ENCODE peak calls at places on chromosomes 4 and X, in ten cellular contexts. One of them, this sample, is unnamed.

GRCh38 chr4:109719604-109720003 is 10.3 kb downstream of the PLA2G12A start:
- DNase-seq in left lung: no peak
- DNase-seq in CD8-positive, alpha-beta memory T cell: no peak
- DNase-seq in hepatocyte: no peak
- DNase-seq in iPS DF 6.9: no peak
- DNase-seq in GM10248: no peak
- DNase-seq in A549: no peak
- DNase-seq in MM.1S: no peak
- DNase-seq in IMR-90: no peak
- DNase-seq in AG10803: no peak
- DNase-seq in this sample: no peak

GRCh38 chr4:140963883-140964282 is 169.4 kb downstream of the RNF150 start:
- DNase-seq in left lung: no peak
- DNase-seq in CD8-positive, alpha-beta memory T cell: no peak
- DNase-seq in hepatocyte: no peak
- DNase-seq in iPS DF 6.9: no peak
- DNase-seq in GM10248: no peak
- DNase-seq in A549: no peak
- DNase-seq in MM.1S: no peak
- DNase-seq in IMR-90: no peak
- DNase-seq in AG10803: no peak
- DNase-seq in this sample: no peak

GRCh38 chrX:8869812-8870211 is 68.6 kb upstream of the FAM9A start:
- DNase-seq in left lung: no peak
- DNase-seq in CD8-positive, alpha-beta memory T cell: no peak
- DNase-seq in hepatocyte: no peak
- DNase-seq in iPS DF 6.9: no peak
- DNase-seq in GM10248: no peak
- DNase-seq in A549: no peak
- DNase-seq in MM.1S: no peak
- DNase-seq in IMR-90: no peak
- DNase-seq in AG10803: no peak
- DNase-seq in this sample: no peak

GRCh38 chrX:134171661-134172587 is 65.1 kb upstream of the CCDC160 start:
- DNase-seq in left lung: peak; percentile 65
- DNase-seq in CD8-positive, alpha-beta memory T cell: peak; percentile 24
- DNase-seq in hepatocyte: peak; percentile 40
- DNase-seq in iPS DF 6.9: no peak
- DNase-seq in GM10248: peak; percentile 17
- DNase-seq in A549: no peak
- DNase-seq in MM.1S: no peak
- DNase-seq in IMR-90: no peak
- DNase-seq in AG10803: no peak
- DNase-seq in this sample: peak; percentile 42

GRCh38 chr4:165828928-165829327 is 44.1 kb upstream of the TLL1 start:
- DNase-seq in left lung: no peak
- DNase-seq in CD8-positive, alpha-beta memory T cell: no peak
- DNase-seq in hepatocyte: no peak
- DNase-seq in iPS DF 6.9: no peak
- DNase-seq in GM10248: no peak
- DNase-seq in A549: no peak
- DNase-seq in MM.1S: no peak
- DNase-seq in IMR-90: no peak
- DNase-seq in AG10803: no peak
- DNase-seq in this sample: no peak

GRCh38 chrX:44494357-44494756 is 48.3 kb downstream of the FUNDC1 start:
- DNase-seq in left lung: no peak
- DNase-seq in CD8-positive, alpha-beta memory T cell: no peak
- DNase-seq in hepatocyte: no peak
- DNase-seq in iPS DF 6.9: no peak
- DNase-seq in GM10248: no peak
- DNase-seq in A549: no peak
- DNase-seq in MM.1S: no peak
- DNase-seq in IMR-90: no peak
- DNase-seq in AG10803: no peak
- DNase-seq in this sample: no peak

GRCh38 chr4:37666625-37667071 is 19.5 kb downstream of the RELL1 start:
- DNase-seq in left lung: no peak
- DNase-seq in CD8-positive, alpha-beta memory T cell: no peak
- DNase-seq in hepatocyte: peak; percentile 84
- DNase-seq in iPS DF 6.9: no peak
- DNase-seq in GM10248: no peak
- DNase-seq in A549: peak; percentile 55
- DNase-seq in MM.1S: no peak
- DNase-seq in IMR-90: peak; percentile 95
- DNase-seq in AG10803: peak; percentile 78
- DNase-seq in this sample: no peak

GRCh38 chrX:115616943-115617563 is 56.1 kb downstream of the PLS3 start:
- DNase-seq in left lung: no peak
- DNase-seq in CD8-positive, alpha-beta memory T cell: no peak
- DNase-seq in hepatocyte: peak; percentile 10
- DNase-seq in iPS DF 6.9: no peak
- DNase-seq in GM10248: peak; percentile 38
- DNase-seq in A549: peak; percentile 38
- DNase-seq in MM.1S: no peak
- DNase-seq in IMR-90: peak; percentile 84
- DNase-seq in AG10803: peak; percentile 50
- DNase-seq in this sample: no peak

GRCh38 chrX:19889582-19890342 is 2.4 kb upstream of the SH3KBP1 start:
- DNase-seq in left lung: no peak
- DNase-seq in CD8-positive, alpha-beta memory T cell: peak; percentile 31
- DNase-seq in hepatocyte: peak; percentile 69
- DNase-seq in iPS DF 6.9: no peak
- DNase-seq in GM10248: peak; percentile 36
- DNase-seq in A549: peak; percentile 59
- DNase-seq in MM.1S: peak; percentile 46
- DNase-seq in IMR-90: peak; percentile 83
- DNase-seq in AG10803: peak; percentile 51
- DNase-seq in this sample: peak; percentile 11

GRCh38 chr4:135838889-135839288 is 1637.3 kb upstream of the PABPC4L start:
- DNase-seq in left lung: no peak
- DNase-seq in CD8-positive, alpha-beta memory T cell: no peak
- DNase-seq in hepatocyte: peak; percentile 61
- DNase-seq in iPS DF 6.9: peak; percentile 13
- DNase-seq in GM10248: no peak
- DNase-seq in A549: peak; percentile 1
- DNase-seq in MM.1S: no peak
- DNase-seq in IMR-90: peak; percentile 2
- DNase-seq in AG10803: no peak
- DNase-seq in this sample: no peak

GRCh38 chrX:103520391-103520790 is 1.1 kb upstream of the RAB40A start:
- DNase-seq in left lung: no peak
- DNase-seq in CD8-positive, alpha-beta memory T cell: no peak
- DNase-seq in hepatocyte: no peak
- DNase-seq in iPS DF 6.9: no peak
- DNase-seq in GM10248: no peak
- DNase-seq in A549: no peak
- DNase-seq in MM.1S: no peak
- DNase-seq in IMR-90: peak; percentile 71
- DNase-seq in AG10803: peak; percentile 52
- DNase-seq in this sample: no peak

GRCh38 chr4:56653461-56654237 is 27.4 kb downstream of the HOPX start:
- DNase-seq in left lung: no peak
- DNase-seq in CD8-positive, alpha-beta memory T cell: no peak
- DNase-seq in hepatocyte: no peak
- DNase-seq in iPS DF 6.9: no peak
- DNase-seq in GM10248: no peak
- DNase-seq in A549: no peak
- DNase-seq in MM.1S: no peak
- DNase-seq in IMR-90: no peak
- DNase-seq in AG10803: no peak
- DNase-seq in this sample: peak; percentile 32

GRCh38 chr4:186486172-186486571 is 69.2 kb downstream of the MTNR1A start:
- DNase-seq in left lung: no peak
- DNase-seq in CD8-positive, alpha-beta memory T cell: no peak
- DNase-seq in hepatocyte: no peak
- DNase-seq in iPS DF 6.9: no peak
- DNase-seq in GM10248: no peak
- DNase-seq in A549: no peak
- DNase-seq in MM.1S: no peak
- DNase-seq in IMR-90: peak; percentile 4
- DNase-seq in AG10803: peak; percentile 41
- DNase-seq in this sample: no peak

GRCh38 chr4:168707205-168707604 is 210.4 kb downstream of the PALLD start:
- DNase-seq in left lung: no peak
- DNase-seq in CD8-positive, alpha-beta memory T cell: no peak
- DNase-seq in hepatocyte: no peak
- DNase-seq in iPS DF 6.9: no peak
- DNase-seq in GM10248: no peak
- DNase-seq in A549: no peak
- DNase-seq in MM.1S: no peak
- DNase-seq in IMR-90: peak; percentile 54
- DNase-seq in AG10803: no peak
- DNase-seq in this sample: no peak

GRCh38 chrX:109890910-109891502 is 111.9 kb upstream of the TMEM164 start:
- DNase-seq in left lung: peak; percentile 59
- DNase-seq in CD8-positive, alpha-beta memory T cell: peak; percentile 29
- DNase-seq in hepatocyte: peak; percentile 70
- DNase-seq in iPS DF 6.9: peak; percentile 35
- DNase-seq in GM10248: peak; percentile 56
- DNase-seq in A549: peak; percentile 47
- DNase-seq in MM.1S: peak; percentile 66
- DNase-seq in IMR-90: peak; percentile 59
- DNase-seq in AG10803: peak; percentile 48
- DNase-seq in this sample: peak; percentile 13

GRCh38 chr4:158521490-158522111 is at the start of gene RXFP1:
- DNase-seq in left lung: no peak
- DNase-seq in CD8-positive, alpha-beta memory T cell: no peak
- DNase-seq in hepatocyte: no peak
- DNase-seq in iPS DF 6.9: no peak
- DNase-seq in GM10248: no peak
- DNase-seq in A549: no peak
- DNase-seq in MM.1S: no peak
- DNase-seq in IMR-90: no peak
- DNase-seq in AG10803: no peak
- DNase-seq in this sample: no peak

GRCh38 chr4:581753-582361 is 5.8 kb upstream of the TMEM271 start:
- DNase-seq in left lung: no peak
- DNase-seq in CD8-positive, alpha-beta memory T cell: no peak
- DNase-seq in hepatocyte: no peak
- DNase-seq in iPS DF 6.9: no peak
- DNase-seq in GM10248: no peak
- DNase-seq in A549: no peak
- DNase-seq in MM.1S: no peak
- DNase-seq in IMR-90: no peak
- DNase-seq in AG10803: no peak
- DNase-seq in this sample: no peak

GRCh38 chrX:155535866-155536265 is 76.9 kb downstream of the TMLHE start:
- DNase-seq in left lung: no peak
- DNase-seq in CD8-positive, alpha-beta memory T cell: no peak
- DNase-seq in hepatocyte: no peak
- DNase-seq in iPS DF 6.9: no peak
- DNase-seq in GM10248: no peak
- DNase-seq in A549: no peak
- DNase-seq in MM.1S: no peak
- DNase-seq in IMR-90: peak; percentile 6
- DNase-seq in AG10803: no peak
- DNase-seq in this sample: no peak

GRCh38 chrX:34521563-34521962 is 135.5 kb downstream of the TMEM47 start:
- DNase-seq in left lung: no peak
- DNase-seq in CD8-positive, alpha-beta memory T cell: no peak
- DNase-seq in hepatocyte: no peak
- DNase-seq in iPS DF 6.9: peak; percentile 7
- DNase-seq in GM10248: no peak
- DNase-seq in A549: no peak
- DNase-seq in MM.1S: no peak
- DNase-seq in IMR-90: peak; percentile 2
- DNase-seq in AG10803: no peak
- DNase-seq in this sample: no peak

GRCh38 chrX:71515039-71515398 is 17.9 kb upstream of the OGT start:
- DNase-seq in left lung: no peak
- DNase-seq in CD8-positive, alpha-beta memory T cell: no peak
- DNase-seq in hepatocyte: no peak
- DNase-seq in iPS DF 6.9: no peak
- DNase-seq in GM10248: no peak
- DNase-seq in A549: no peak
- DNase-seq in MM.1S: no peak
- DNase-seq in IMR-90: no peak
- DNase-seq in AG10803: peak; percentile 58
- DNase-seq in this sample: no peak

GRCh38 chr4:176538217-176538925 is 218.6 kb downstream of the SPCS3 start:
- DNase-seq in left lung: no peak
- DNase-seq in CD8-positive, alpha-beta memory T cell: no peak
- DNase-seq in hepatocyte: no peak
- DNase-seq in iPS DF 6.9: no peak
- DNase-seq in GM10248: no peak
- DNase-seq in A549: peak; percentile 2
- DNase-seq in MM.1S: no peak
- DNase-seq in IMR-90: peak; percentile 96
- DNase-seq in AG10803: peak; percentile 90
- DNase-seq in this sample: no peak

GRCh38 chrX:53556868-53557267 is 122.7 kb upstream of the HSD17B10 start:
- DNase-seq in left lung: no peak
- DNase-seq in CD8-positive, alpha-beta memory T cell: no peak
- DNase-seq in hepatocyte: no peak
- DNase-seq in iPS DF 6.9: no peak
- DNase-seq in GM10248: no peak
- DNase-seq in A549: no peak
- DNase-seq in MM.1S: no peak
- DNase-seq in IMR-90: no peak
- DNase-seq in AG10803: no peak
- DNase-seq in this sample: no peak

GRCh38 chrX:45807572-45808425 is 607.1 kb upstream of the DIPK2B start:
- DNase-seq in left lung: no peak
- DNase-seq in CD8-positive, alpha-beta memory T cell: peak; percentile 32
- DNase-seq in hepatocyte: peak; percentile 13
- DNase-seq in iPS DF 6.9: no peak
- DNase-seq in GM10248: no peak
- DNase-seq in A549: no peak
- DNase-seq in MM.1S: no peak
- DNase-seq in IMR-90: peak; percentile 70
- DNase-seq in AG10803: peak; percentile 52
- DNase-seq in this sample: no peak